ENCODE peak calls at places on chromosome 2, in ten cellular contexts. I is B cell; T is Calu3; V is skeletal muscle cell; U is stimulated activated CD8-positive, alpha-beta memory T cell treated with anti-CD3 and anti-CD28 coated beads, Interleukin-15, amount 100 ng/mL, for 48 hours; S is GM10248; X is left ventricle myocardium superior; O is psoas muscle; A is T-helper 1 cell; B is fibroblast of lung. N is an unnamed sample.

GRCh38 chr2:96694279-96694678 is 45.6 kb downstream of the LMAN2L start:
- DNase-seq in I (no peak), T (no peak), V (no peak), U (no peak), S (no peak), X (no peak), O (no peak), A (no peak), B (no peak), N (no peak)

GRCh38 chr2:121387591-121388325 is 102.8 kb upstream of the TFCP2L1 start:
- DNase-seq in I (no peak), T (no peak), V (no peak), U (no peak), S (no peak), X (no peak), O (no peak), A (no peak), B (peak), N (no peak)

GRCh38 chr2:171788316-171788993 is 101.2 kb downstream of the DYNC1I2 start:
- DNase-seq in I (no peak), T (no peak), V (no peak), U (no peak), S (no peak), X (no peak), O (no peak), A (no peak), B (no peak), N (no peak)

GRCh38 chr2:197152451-197153228 is 157.9 kb downstream of the ANKRD44 start:
- DNase-seq in I (peak), T (no peak), V (no peak), U (no peak), S (peak), X (no peak), O (no peak), A (no peak), B (peak), N (no peak)

GRCh38 chr2:238423561-238424312 is 3.0 kb upstream of the ASB1 start:
- DNase-seq in I (no peak), T (no peak), V (no peak), U (no peak), S (no peak), X (no peak), O (no peak), A (no peak), B (peak), N (no peak)

GRCh38 chr2:197500503-197501179 is 462 bp downstream of the HSPE1 start:
- DNase-seq in I (no peak), T (no peak), V (no peak), U (no peak), S (no peak), X (no peak), O (no peak), A (no peak), B (peak), N (peak)

GRCh38 chr2:64649626-64650025 is 4.1 kb downstream of the SERTAD2 start:
- DNase-seq in I (no peak), T (peak), V (no peak), U (no peak), S (no peak), X (peak), O (no peak), A (no peak), B (no peak), N (peak)

GRCh38 chr2:118014492-118014824 is 588 bp upstream of the CCDC93 start:
- DNase-seq in I (no peak), T (no peak), V (no peak), U (no peak), S (no peak), X (no peak), O (no peak), A (no peak), B (no peak), N (no peak)

GRCh38 chr2:237688081-237688480 is 60.7 kb downstream of the LRRFIP1 start:
- DNase-seq in I (no peak), T (no peak), V (no peak), U (no peak), S (no peak), X (no peak), O (no peak), A (no peak), B (no peak), N (no peak)

GRCh38 chr2:190136259-190136658 is 73.7 kb upstream of the MSTN start:
- DNase-seq in I (no peak), T (no peak), V (no peak), U (no peak), S (no peak), X (no peak), O (no peak), A (no peak), B (no peak), N (peak)

GRCh38 chr2:227428731-227429285 is 41.1 kb upstream of the SCYGR1 start:
- DNase-seq in I (no peak), T (no peak), V (no peak), U (no peak), S (no peak), X (no peak), O (no peak), A (no peak), B (no peak), N (no peak)

N was measured in hepatocyte.